ENCODE peak calls at places on chromosomes 2 and 18, in five cellular contexts. C, L, P, M and V are unnamed samples.

GRCh38 chr18:77635441-77635840 is 385.8 kb downstream of the GALR1 start:
- DNase-seq in L (no peak), P (no peak), C (no peak), M (no peak), V (no peak)

GRCh38 chr2:199979841-199980628 is 24.7 kb downstream of the MAIP1 start:
- DNase-seq in C (peak), M (peak), P (peak), L (peak), V (no peak)

GRCh38 chr2:96802281-96802595 is 13.8 kb upstream of the CNNM3 start:
- DNase-seq in L (no peak), M (no peak), P (peak), C (no peak), V (no peak)

GRCh38 chr2:8268172-8268783 is 413.6 kb upstream of the ID2 start:
- DNase-seq in M (no peak), C (no peak), P (no peak), L (no peak), V (no peak)

GRCh38 chr18:55607763-55608162 is 19.8 kb upstream of the TCF4 start:
- DNase-seq in M (no peak), P (no peak), L (no peak), C (no peak), V (no peak)

GRCh38 chr18:76131738-76132137 is 363.3 kb downstream of the ZNF516 start:
- DNase-seq in P (no peak), L (no peak), C (peak), M (no peak), V (no peak)

GRCh38 chr18:58533771-58534170 is 95.1 kb downstream of the ALPK2 start:
- DNase-seq in L (no peak), C (no peak), P (no peak), M (no peak), V (no peak)

GRCh38 chr2:96549967-96550786 is 13.6 kb downstream of the ARID5A start:
- DNase-seq in C (peak), L (peak), P (peak), M (no peak), V (no peak)

GRCh38 chr2:196546151-196546919 is 93.2 kb upstream of the CCDC150 start:
- DNase-seq in M (no peak), P (no peak), L (no peak), C (no peak), V (no peak)

GRCh38 chr2:180577567-180577966 is 402.8 kb upstream of the UBE2E3 start:
- DNase-seq in L (no peak), C (no peak), P (no peak), M (no peak), V (no peak)

GRCh38 chr2:20509766-20510490 is 63.1 kb downstream of the RHOB start:
- DNase-seq in C (peak), P (no peak), L (peak), M (peak), V (no peak)

DNA sequence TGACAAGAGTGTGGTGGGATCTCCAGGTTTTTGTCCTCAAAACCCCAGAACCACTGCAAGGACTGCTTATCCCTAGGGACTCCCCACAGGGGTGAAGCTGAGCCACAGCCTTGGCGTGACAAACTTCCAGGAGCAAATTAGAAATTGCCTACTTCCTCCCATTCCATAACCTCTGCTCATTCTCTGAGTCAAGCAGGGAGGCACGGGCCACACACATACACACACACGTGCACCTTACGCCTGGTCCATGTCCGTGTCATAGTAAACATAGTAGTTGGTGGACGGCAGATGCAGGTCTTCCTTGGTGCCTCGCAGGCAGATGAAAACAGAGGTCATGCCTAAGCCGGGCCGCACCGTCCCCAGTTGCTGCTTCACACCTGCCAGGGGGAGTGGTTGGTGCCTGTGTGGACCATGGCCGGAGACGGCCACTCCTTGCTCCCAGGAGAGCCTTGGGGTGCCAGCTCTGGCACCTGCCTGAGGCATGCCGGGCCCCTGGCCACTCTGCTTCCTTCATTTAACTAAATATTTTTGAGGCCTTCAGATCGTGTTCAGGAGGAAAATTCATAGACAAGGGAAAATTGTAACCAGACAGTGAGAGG is 9.9 kb downstream of the RETSAT start:
- DNase-seq in L (no peak), P (no peak), M (no peak), C (no peak), V (no peak)
- TF ChIP-seq RCOR1 in L (no peak), P (no peak), M (no peak), C (no peak), V (no peak)

GRCh38 chr2:190948671-190949070 is 65.3 kb downstream of the STAT1 start:
- DNase-seq in C (no peak), M (peak), L (no peak), P (no peak), V (no peak)

GRCh38 chr2:190953257-190953656 is 60.7 kb downstream of the STAT1 start:
- DNase-seq in L (no peak), P (no peak), C (no peak), M (no peak), V (no peak)

GRCh38 chr2:190947139-190947538 is 66.5 kb downstream of the GLS start:
- DNase-seq in L (peak), C (no peak), M (peak), P (peak), V (no peak)

GRCh38 chr2:190947711-190948251 is 66.2 kb downstream of the STAT1 start:
- DNase-seq in M (peak), C (no peak), P (no peak), L (peak), V (peak)

DNA sequence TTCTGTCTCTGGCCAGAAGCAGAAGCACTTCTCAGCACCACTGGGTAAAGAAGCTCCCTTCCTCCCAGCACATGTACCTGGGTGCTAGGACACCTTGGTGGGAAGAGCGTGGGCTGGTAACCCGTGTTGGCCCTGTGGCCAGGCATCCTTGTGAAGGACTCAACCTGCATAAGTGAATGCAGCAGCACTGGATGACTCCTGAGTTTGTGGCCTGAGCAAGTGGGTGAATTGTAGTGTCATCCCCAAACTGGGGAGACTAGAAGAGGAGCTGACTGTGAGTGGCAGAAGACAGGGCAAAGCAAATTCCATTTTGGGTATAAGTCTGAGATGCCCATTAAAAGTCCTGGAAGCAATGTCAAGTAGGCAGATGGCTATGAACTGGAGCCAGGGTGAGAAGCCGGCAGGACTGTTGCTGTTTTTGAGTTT is 63.4 kb downstream of the STAT1 start:
- DNase-seq in L (no peak), P (no peak), M (no peak), C (no peak), V (no peak)
- TF ChIP-seq RCOR1 in L (no peak), P (no peak), M (no peak), C (no peak), V (no peak)

GRCh38 chr2:127531133-127531709 is 4.3 kb upstream of the MYO7B start:
- DNase-seq in L (no peak), P (no peak), M (peak), C (no peak), V (no peak)
- TF ChIP-seq RCOR1 in L (no peak), P (no peak), M (no peak), C (no peak), V (no peak)

DNA sequence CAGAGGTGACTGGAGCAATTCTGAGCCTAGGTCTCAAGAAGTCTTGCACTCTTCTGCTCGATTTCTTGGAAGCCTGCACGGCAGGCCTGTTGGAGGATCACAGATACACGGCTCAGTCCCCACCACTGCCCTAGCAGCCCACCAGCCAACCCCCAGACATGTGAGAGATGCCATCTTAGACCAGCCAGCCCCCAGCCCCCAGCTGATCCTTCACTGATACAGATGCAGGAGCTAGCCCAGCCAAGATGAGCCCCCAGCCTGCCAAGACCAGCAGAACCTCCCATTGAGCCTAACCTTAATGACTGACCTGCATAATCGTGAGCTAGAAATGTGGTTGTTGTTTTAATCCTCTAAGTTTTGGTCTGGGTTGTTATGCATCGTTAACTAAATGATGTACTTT is 47.5 kb downstream of the INHBB start:
- DNase-seq in L (no peak), M (no peak), P (no peak), C (no peak), V (no peak)
- TF ChIP-seq RCOR1 in L (no peak), M (no peak), P (no peak), C (no peak), V (no peak)

GRCh38 chr2:32624813-32625212 is 3.0 kb upstream of the TTC27 start:
- DNase-seq in L (no peak), P (no peak), M (no peak), C (no peak), V (no peak)
- TF ChIP-seq RCOR1 in L (no peak), P (no peak), M (no peak), C (no peak), V (no peak)

GRCh38 chr2:234840336-234840735 is 111.5 kb upstream of the SH3BP4 start:
- DNase-seq in P (no peak), M (peak), C (no peak), L (peak), V (no peak)
- TF ChIP-seq RCOR1 in P (no peak), M (peak), C (no peak), L (no peak), V (no peak)

GRCh38 chr2:202069189-202070050 is 3.6 kb upstream of the KIAA2012 start:
- DNase-seq in L (no peak), M (no peak), P (no peak), C (peak), V (no peak)

GRCh38 chr2:202072226-202072625 is 829 bp upstream of the KIAA2012 start:
- DNase-seq in P (peak), C (peak), M (no peak), L (peak), V (no peak)

GRCh38 chr2:202071107-202071506 is 1.9 kb upstream of the KIAA2012 start:
- DNase-seq in P (no peak), C (no peak), M (no peak), L (no peak), V (no peak)

GRCh38 chr2:202067589-202067988 is 5.5 kb upstream of the KIAA2012 start:
- DNase-seq in L (no peak), C (no peak), P (no peak), M (no peak), V (no peak)

GRCh38 chr2:202072737-202073396 is at the start of gene KIAA2012:
- DNase-seq in M (no peak), L (no peak), P (peak), C (no peak), V (no peak)
- TF ChIP-seq RCOR1 in M (no peak), L (no peak), P (no peak), C (no peak), V (no peak)

GRCh38 chr18:11125372-11126315 is 23.7 kb downstream of the PIEZO2 start:
- DNase-seq in C (no peak), L (no peak), P (no peak), M (peak), V (no peak)
- TF ChIP-seq RCOR1 in C (no peak), L (no peak), P (no peak), M (no peak), V (no peak)